ENCODE peak calls at places on chromosomes 2 and 18, in nine cellular contexts. One of them, this sample, is unnamed.

GRCh38 chr2:217049376-217049775 is 189.5 kb upstream of the TNP1 start:
- DNase-seq in adrenal gland: no peak
- DNase-seq in LoVo: no peak
- DNase-seq in T-helper 2 cell: no peak
- DNase-seq in dermis blood vessel endothelial cell: no peak
- DNase-seq in HT1080: no peak
- DNase-seq in aorta: no peak
- DNase-seq in amygdala: no peak
- DNase-seq in NCI-H1694: no peak
- DNase-seq in this sample: no peak

GRCh38 chr2:209773377-209773776 is 1.7 kb downstream of the UNC80 start:
- DNase-seq in adrenal gland: no peak
- DNase-seq in LoVo: no peak
- DNase-seq in T-helper 2 cell: no peak
- DNase-seq in dermis blood vessel endothelial cell: no peak
- DNase-seq in HT1080: no peak
- DNase-seq in aorta: no peak
- DNase-seq in amygdala: no peak
- DNase-seq in NCI-H1694: no peak
- DNase-seq in this sample: no peak

GRCh38 chr2:226792155-226792871 is 7.3 kb downstream of the IRS1 start:
- DNase-seq in adrenal gland: no peak
- DNase-seq in LoVo: no peak
- DNase-seq in T-helper 2 cell: no peak
- DNase-seq in dermis blood vessel endothelial cell: no peak
- DNase-seq in HT1080: peak; percentile 38
- DNase-seq in aorta: no peak
- DNase-seq in amygdala: no peak
- DNase-seq in NCI-H1694: peak; percentile 9
- DNase-seq in this sample: no peak

GRCh38 chr2:182228073-182228473 is 198.8 kb downstream of the PDE1A start:
- DNase-seq in adrenal gland: no peak
- DNase-seq in LoVo: no peak
- DNase-seq in T-helper 2 cell: no peak
- DNase-seq in dermis blood vessel endothelial cell: no peak
- DNase-seq in HT1080: no peak
- DNase-seq in aorta: no peak
- DNase-seq in amygdala: no peak
- DNase-seq in NCI-H1694: no peak
- DNase-seq in this sample: no peak

GRCh38 chr18:39862341-39862740 is 2092.7 kb upstream of the PIK3C3 start:
- DNase-seq in adrenal gland: no peak
- DNase-seq in LoVo: no peak
- DNase-seq in T-helper 2 cell: no peak
- DNase-seq in dermis blood vessel endothelial cell: no peak
- DNase-seq in HT1080: peak; percentile 58
- DNase-seq in aorta: no peak
- DNase-seq in amygdala: no peak
- DNase-seq in NCI-H1694: no peak
- DNase-seq in this sample: no peak

GRCh38 chr2:229261599-229261998 is 9.5 kb downstream of the PID1 start:
- DNase-seq in adrenal gland: no peak
- DNase-seq in LoVo: no peak
- DNase-seq in T-helper 2 cell: no peak
- DNase-seq in dermis blood vessel endothelial cell: no peak
- DNase-seq in HT1080: no peak
- DNase-seq in aorta: no peak
- DNase-seq in amygdala: no peak
- DNase-seq in NCI-H1694: no peak
- DNase-seq in this sample: no peak

GRCh38 chr2:217851191-217852020 is 151.4 kb downstream of the TNS1 start:
- DNase-seq in adrenal gland: peak; percentile 79
- DNase-seq in LoVo: no peak
- DNase-seq in T-helper 2 cell: no peak
- DNase-seq in dermis blood vessel endothelial cell: no peak
- DNase-seq in HT1080: peak; percentile 27
- DNase-seq in aorta: peak; percentile 71
- DNase-seq in amygdala: peak; percentile 16
- DNase-seq in NCI-H1694: no peak
- DNase-seq in this sample: no peak

GRCh38 chr2:219868635-219869034 is 241.2 kb downstream of the SLC4A3 start:
- DNase-seq in adrenal gland: no peak
- DNase-seq in LoVo: no peak
- DNase-seq in T-helper 2 cell: no peak
- DNase-seq in dermis blood vessel endothelial cell: no peak
- DNase-seq in HT1080: no peak
- DNase-seq in aorta: no peak
- DNase-seq in amygdala: no peak
- DNase-seq in NCI-H1694: no peak
- DNase-seq in this sample: no peak

GRCh38 chr18:58135806-58136331 is 91.8 kb downstream of the NEDD4L start:
- DNase-seq in adrenal gland: peak; percentile 85
- DNase-seq in LoVo: peak; percentile 68
- DNase-seq in T-helper 2 cell: peak; percentile 12
- DNase-seq in dermis blood vessel endothelial cell: peak; percentile 84
- DNase-seq in HT1080: peak; percentile 73
- DNase-seq in aorta: no peak
- DNase-seq in amygdala: peak; percentile 42
- DNase-seq in NCI-H1694: peak; percentile 54
- DNase-seq in this sample: no peak

GRCh38 chr18:12000072-12000659 is 18.9 kb downstream of the IMPA2 start:
- DNase-seq in adrenal gland: no peak
- DNase-seq in LoVo: no peak
- DNase-seq in T-helper 2 cell: no peak
- DNase-seq in dermis blood vessel endothelial cell: no peak
- DNase-seq in HT1080: no peak
- DNase-seq in aorta: no peak
- DNase-seq in amygdala: no peak
- DNase-seq in NCI-H1694: no peak
- DNase-seq in this sample: no peak

GRCh38 chr18:21444465-21445023 is 156.0 kb downstream of the ESCO1 start:
- DNase-seq in adrenal gland: peak; percentile 58
- DNase-seq in LoVo: peak; percentile 71
- DNase-seq in T-helper 2 cell: no peak
- DNase-seq in dermis blood vessel endothelial cell: peak; percentile 77
- DNase-seq in HT1080: peak; percentile 52
- DNase-seq in aorta: no peak
- DNase-seq in amygdala: no peak
- DNase-seq in NCI-H1694: peak; percentile 1
- DNase-seq in this sample: peak; percentile 1

GRCh38 chr2:27885656-27886055 is 4.5 kb downstream of the RBKS start:
- DNase-seq in adrenal gland: no peak
- DNase-seq in LoVo: no peak
- DNase-seq in T-helper 2 cell: no peak
- DNase-seq in dermis blood vessel endothelial cell: peak; percentile 61
- DNase-seq in HT1080: no peak
- DNase-seq in aorta: no peak
- DNase-seq in amygdala: no peak
- DNase-seq in NCI-H1694: no peak
- DNase-seq in this sample: no peak

GRCh38 chr2:23418490-23418911 is 33.5 kb downstream of the KLHL29 start:
- DNase-seq in adrenal gland: peak; percentile 51
- DNase-seq in LoVo: no peak
- DNase-seq in T-helper 2 cell: no peak
- DNase-seq in dermis blood vessel endothelial cell: no peak
- DNase-seq in HT1080: peak; percentile 69
- DNase-seq in aorta: no peak
- DNase-seq in amygdala: no peak
- DNase-seq in NCI-H1694: no peak
- DNase-seq in this sample: no peak

GRCh38 chr2:80499095-80499494 is 194.5 kb upstream of the LRRTM1 start:
- DNase-seq in adrenal gland: peak; percentile 77
- DNase-seq in LoVo: peak; percentile 16
- DNase-seq in T-helper 2 cell: no peak
- DNase-seq in dermis blood vessel endothelial cell: peak; percentile 78
- DNase-seq in HT1080: peak; percentile 26
- DNase-seq in aorta: no peak
- DNase-seq in amygdala: peak; percentile 15
- DNase-seq in NCI-H1694: peak; percentile 32
- DNase-seq in this sample: no peak

GRCh38 chr2:24761866-24762265 is 31.3 kb downstream of the PTRHD1 start:
- DNase-seq in adrenal gland: no peak
- DNase-seq in LoVo: no peak
- DNase-seq in T-helper 2 cell: no peak
- DNase-seq in dermis blood vessel endothelial cell: no peak
- DNase-seq in HT1080: no peak
- DNase-seq in aorta: no peak
- DNase-seq in amygdala: no peak
- DNase-seq in NCI-H1694: no peak
- DNase-seq in this sample: peak; percentile 7

GRCh38 chr18:69590150-69590549 is 189.5 kb downstream of the DOK6 start:
- DNase-seq in adrenal gland: no peak
- DNase-seq in LoVo: no peak
- DNase-seq in T-helper 2 cell: no peak
- DNase-seq in dermis blood vessel endothelial cell: no peak
- DNase-seq in HT1080: peak; percentile 18
- DNase-seq in aorta: no peak
- DNase-seq in amygdala: no peak
- DNase-seq in NCI-H1694: no peak
- DNase-seq in this sample: no peak

GRCh38 chr2:183014005-183014404 is 24.3 kb downstream of the NCKAP1 start:
- DNase-seq in adrenal gland: no peak
- DNase-seq in LoVo: no peak
- DNase-seq in T-helper 2 cell: no peak
- DNase-seq in dermis blood vessel endothelial cell: no peak
- DNase-seq in HT1080: no peak
- DNase-seq in aorta: no peak
- DNase-seq in amygdala: no peak
- DNase-seq in NCI-H1694: no peak
- DNase-seq in this sample: no peak

GRCh38 chr2:46147626-46148368 is 149.4 kb upstream of the EPAS1 start:
- DNase-seq in adrenal gland: no peak
- DNase-seq in LoVo: no peak
- DNase-seq in T-helper 2 cell: no peak
- DNase-seq in dermis blood vessel endothelial cell: no peak
- DNase-seq in HT1080: no peak
- DNase-seq in aorta: no peak
- DNase-seq in amygdala: no peak
- DNase-seq in NCI-H1694: no peak
- DNase-seq in this sample: no peak

GRCh38 chr2:237414056-237414661 is at the start of gene COL6A3:
- DNase-seq in adrenal gland: peak; percentile 56
- DNase-seq in LoVo: no peak
- DNase-seq in T-helper 2 cell: no peak
- DNase-seq in dermis blood vessel endothelial cell: no peak
- DNase-seq in HT1080: peak; percentile 89
- DNase-seq in aorta: no peak
- DNase-seq in amygdala: no peak
- DNase-seq in NCI-H1694: no peak
- DNase-seq in this sample: no peak

GRCh38 chr18:45688834-45689233 is 35.1 kb upstream of the SLC14A1 start:
- DNase-seq in adrenal gland: no peak
- DNase-seq in LoVo: no peak
- DNase-seq in T-helper 2 cell: peak; percentile 45
- DNase-seq in dermis blood vessel endothelial cell: no peak
- DNase-seq in HT1080: no peak
- DNase-seq in aorta: no peak
- DNase-seq in amygdala: no peak
- DNase-seq in NCI-H1694: peak; percentile 45
- DNase-seq in this sample: no peak